ENCODE peak calls at places on chromosomes 2 and 18, in six cellular contexts. T, S, R, V, D and P are unnamed samples.

GRCh38 chr2:42243297-42243696 is 74.1 kb downstream of the EML4 start:
- DNase-seq in T (no peak), S (no peak), R (no peak), V (no peak), D (no peak), P (no peak)

GRCh38 chr2:189648846-189649529 is 12.3 kb upstream of the ASNSD1 start:
- DNase-seq in T (no peak), S (no peak), R (no peak), V (no peak), D (no peak), P (no peak)

GRCh38 chr2:27980242-27980641 is 89.7 kb downstream of the BABAM2 start:
- DNase-seq in T (no peak), S (no peak), R (no peak), V (no peak), D (no peak), P (no peak)

GRCh38 chr2:146523218-146523617 is 1321.6 kb upstream of the ACVR2A start:
- DNase-seq in T (no peak), S (no peak), R (no peak), V (no peak), D (no peak), P (no peak)

GRCh38 chr18:240175-240574 is 27.7 kb downstream of the THOC1 start:
- DNase-seq in T (no peak), S (no peak), R (no peak), V (no peak), D (no peak), P (no peak)

GRCh38 chr18:74276609-74277008 is 15.2 kb downstream of the CYB5A start:
- DNase-seq in T (no peak), S (no peak), R (no peak), V (no peak), D (no peak), P (no peak)

GRCh38 chr2:62814132-62814531 is 108.6 kb downstream of the EHBP1 start:
- DNase-seq in T (no peak), S (no peak), R (no peak), V (no peak), D (no peak), P (no peak)

GRCh38 chr2:5546176-5546575 is 146.0 kb upstream of the SOX11 start:
- DNase-seq in T (no peak), S (no peak), R (no peak), V (no peak), D (no peak), P (no peak)

GRCh38 chr2:47653909-47654789 is 128.8 kb upstream of the MSH6 start:
- DNase-seq in T (no peak), S (peak; percentile 32), R (no peak), V (peak; percentile 48), D (no peak), P (no peak)

GRCh38 chr18:78080761-78081160 is 831.1 kb downstream of the GALR1 start:
- DNase-seq in T (no peak), S (no peak), R (no peak), V (no peak), D (no peak), P (no peak)

GRCh38 chr2:168780671-168781071 is 21.8 kb upstream of the NOSTRIN start:
- DNase-seq in T (no peak), S (no peak), R (no peak), V (no peak), D (no peak), P (no peak)

GRCh38 chr2:238954841-238955521 is 107.1 kb downstream of the TWIST2 start:
- DNase-seq in T (no peak), S (no peak), R (no peak), V (no peak), D (peak; percentile 47), P (no peak)

GRCh38 chr2:54267577-54267976 is 11.5 kb upstream of the TSPYL6 start:
- DNase-seq in T (no peak), S (no peak), R (no peak), V (no peak), D (no peak), P (no peak)

GRCh38 chr2:145460151-145460550 is 940.2 kb upstream of the ZEB2 start:
- DNase-seq in T (no peak), S (no peak), R (no peak), V (no peak), D (no peak), P (no peak)

GRCh38 chr2:7904319-7904718 is 777.5 kb upstream of the ID2 start:
- DNase-seq in T (no peak), S (no peak), R (no peak), V (no peak), D (no peak), P (no peak)

GRCh38 chr2:58871469-58872142 is 630.5 kb upstream of the FANCL start:
- DNase-seq in T (no peak), S (no peak), R (no peak), V (no peak), D (no peak), P (no peak)

GRCh38 chr2:45224321-45224995 is 215.2 kb upstream of the SIX2 start:
- DNase-seq in T (no peak), S (no peak), R (no peak), V (no peak), D (no peak), P (no peak)

DNA sequence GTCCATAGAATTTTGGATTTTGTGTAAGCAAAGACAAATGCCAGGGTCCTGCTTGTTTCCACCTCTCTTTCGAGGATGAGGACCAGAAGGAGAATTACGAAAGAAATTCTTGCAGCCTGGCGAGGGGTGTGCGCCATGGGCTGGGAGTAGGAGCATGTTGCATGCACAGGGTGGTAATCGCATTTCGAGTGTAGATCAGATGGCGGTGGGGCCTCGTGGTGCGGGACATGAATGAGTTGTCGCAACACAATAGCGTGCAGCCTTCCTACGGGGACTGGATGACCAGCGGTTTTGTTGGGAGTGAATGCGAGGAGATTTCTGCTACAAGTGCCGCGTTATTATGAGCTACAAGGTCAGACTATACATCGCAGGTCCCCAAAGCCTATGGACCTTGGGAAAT is 4.2 kb upstream of the EN1 start:
- DNase-seq in T (no peak), S (no peak), R (no peak), V (no peak), D (no peak), P (no peak)
- TF ChIP-seq CTCF in T (no peak), S (no peak), R (no peak), V (no peak), D (no peak), P (no peak)

GRCh38 chr18:37457754-37458153 is 107.8 kb downstream of the CELF4 start:
- DNase-seq in T (no peak), S (no peak), R (no peak), V (no peak), D (no peak), P (no peak)

GRCh38 chr18:37456873-37457272 is 108.7 kb downstream of the CELF4 start:
- DNase-seq in T (no peak), S (no peak), R (no peak), V (no peak), D (no peak), P (no peak)

GRCh38 chr18:37458697-37459096 is 106.9 kb downstream of the CELF4 start:
- DNase-seq in T (no peak), S (no peak), R (no peak), V (no peak), D (no peak), P (no peak)

GRCh38 chr18:37457337-37457736 is 108.3 kb downstream of the CELF4 start:
- DNase-seq in T (no peak), S (no peak), R (no peak), V (no peak), D (no peak), P (no peak)

DNA sequence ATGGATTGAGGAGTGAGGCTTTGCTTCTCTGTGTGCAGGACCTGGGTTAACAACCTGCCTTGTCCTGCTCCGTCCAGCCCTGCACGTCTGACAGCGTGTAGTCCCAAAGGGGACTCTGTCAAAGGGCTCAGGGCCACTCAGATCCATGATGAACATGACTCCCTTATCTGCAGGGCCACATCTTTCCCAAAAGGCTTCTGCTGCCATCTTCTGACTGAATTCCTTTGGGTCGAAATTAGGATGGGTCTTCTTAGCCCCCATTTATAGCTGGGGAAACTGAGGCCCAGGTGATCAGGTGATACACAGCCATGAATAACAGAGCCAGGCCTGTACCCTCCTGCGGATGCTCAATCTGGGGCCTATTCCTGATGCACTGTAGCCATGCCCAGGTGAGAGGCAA is 109.2 kb downstream of the CELF4 start:
- DNase-seq in T (no peak), S (no peak), R (no peak), V (no peak), D (no peak), P (no peak)
- TF ChIP-seq CTCF in T (no peak), S (no peak), R (no peak), V (no peak), D (no peak), P (no peak)

DNA sequence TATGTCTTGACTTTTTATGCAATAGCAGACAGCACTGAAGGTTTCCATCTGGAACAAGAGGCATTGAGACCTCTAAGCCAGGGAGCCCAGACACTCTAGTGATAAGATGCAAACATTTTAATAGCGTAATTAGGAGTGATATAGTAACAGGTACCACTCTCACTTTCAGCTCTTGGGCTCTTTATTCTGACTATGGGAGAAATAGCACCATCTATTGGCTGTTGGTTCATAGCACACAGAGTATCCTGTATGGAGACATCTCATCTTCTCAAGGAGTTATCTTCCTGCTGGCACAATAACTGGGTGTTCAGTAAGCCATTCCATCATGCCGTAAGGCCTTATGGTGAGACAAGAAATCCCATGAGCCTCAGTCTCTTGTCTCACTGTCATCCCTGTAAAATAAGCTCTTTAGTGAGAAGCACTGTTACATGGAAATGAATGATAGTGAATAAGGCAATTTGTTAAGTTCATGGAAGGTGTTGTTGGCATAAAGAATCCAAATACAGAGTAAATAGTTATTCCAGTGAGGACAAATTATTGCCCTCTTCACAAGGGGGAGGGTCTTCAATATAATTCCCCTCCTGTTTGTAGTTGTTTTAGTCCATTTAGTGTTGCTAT is 48.3 kb downstream of the THUMPD2 start:
- DNase-seq in T (no peak), S (no peak), R (no peak), V (no peak), D (no peak), P (no peak)
- TF ChIP-seq CTCF in T (no peak), S (peak; percentile 52), R (peak; percentile 38), V (peak; percentile 17), D (peak; percentile 15), P (peak; percentile 31)

GRCh38 chr2:151204720-151205119 is 56.9 kb downstream of the RBM43 start:
- DNase-seq in T (no peak), S (no peak), R (no peak), V (no peak), D (no peak), P (no peak)
- TF ChIP-seq CTCF in T (no peak), S (no peak), R (no peak), V (no peak), D (no peak), P (no peak)

DNA sequence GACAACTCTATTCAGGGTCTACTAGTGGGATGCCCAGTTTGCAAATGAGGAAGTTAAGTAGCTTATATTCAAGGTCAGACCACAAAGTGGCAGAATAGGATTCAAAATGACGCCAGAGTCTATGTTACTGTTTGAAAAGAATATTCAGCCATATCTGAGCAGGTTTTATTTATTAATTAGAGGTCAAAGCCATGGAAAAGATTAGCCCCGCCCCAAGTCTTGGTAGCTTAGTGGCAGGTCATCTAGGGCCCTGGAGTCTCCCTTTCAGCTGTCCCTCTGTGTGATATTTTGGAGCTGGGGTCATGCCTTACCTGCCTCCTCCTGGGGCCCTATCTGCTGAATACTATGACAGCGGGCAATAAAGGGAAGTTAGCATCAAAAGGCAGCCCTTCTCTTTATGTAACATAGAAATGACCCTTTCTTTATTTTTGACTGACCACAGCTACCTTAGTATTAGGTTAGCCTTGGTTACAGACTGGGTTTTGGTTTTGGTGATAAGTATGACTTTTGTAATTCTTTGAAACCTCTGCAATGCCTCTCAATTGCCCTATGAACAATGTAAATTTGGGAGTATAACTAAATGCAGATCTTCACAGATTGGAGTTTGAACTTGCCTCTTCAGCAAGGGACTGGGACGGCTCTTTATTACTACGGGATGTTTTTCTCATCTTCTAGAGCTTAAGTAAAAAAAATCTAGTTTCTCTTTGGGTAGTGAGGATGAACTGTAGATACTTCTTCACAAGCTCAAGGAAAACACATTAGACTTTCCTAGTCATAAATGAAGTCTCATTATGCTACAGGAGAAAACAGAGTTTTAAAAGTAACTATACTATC is 153.0 kb upstream of the ITGA4 start:
- DNase-seq in T (no peak), S (no peak), R (no peak), V (no peak), D (no peak), P (no peak)
- TF ChIP-seq CTCF in T (no peak), S (no peak), R (no peak), V (no peak), D (no peak), P (peak; percentile 17)